ENCODE peak calls at places on chromosomes 7 and 10, in nine cellular contexts. I, J, X, M, Q, E, H, A and T are unnamed samples. For H3K9me3 and H3K4me1, the result is how much of the 10 kb centered on the place peaks cover.

GRCh38 chr10:113718974-113719822 is 32.3 kb upstream of the PLEKHS1 start:
- DNase-seq in I (no peak), J (no peak), X (no peak), M (no peak), Q (no peak), E (no peak), H (no peak), A (no peak), T (no peak)

GRCh38 chr7:44962483-44963251 is 16.1 kb downstream of the MYO1G start:
- DNase-seq in I (peak), J (peak), X (peak), M (peak), Q (peak), E (no peak), H (no peak), A (no peak), T (peak)

GRCh38 chr10:30562787-30563186 is 66.8 kb downstream of the LYZL2 start:
- DNase-seq in I (no peak), J (no peak), X (no peak), M (no peak), Q (no peak), E (peak), H (no peak), A (no peak), T (no peak)

GRCh38 chr10:110360857-110361474 is 56.2 kb upstream of the SMNDC1 start:
- DNase-seq in I (peak), J (no peak), X (no peak), M (no peak), Q (no peak), E (peak), H (no peak), A (no peak), T (no peak)

GRCh38 chr7:95367606-95368005 is 28.6 kb downstream of the PON3 start:
- DNase-seq in I (no peak), J (no peak), X (no peak), M (no peak), Q (no peak), E (peak), H (no peak), A (no peak), T (no peak)

GRCh38 chr10:129059977-129060376 is 407.1 kb upstream of the MGMT start:
- DNase-seq in I (no peak), J (no peak), X (no peak), M (no peak), Q (no peak), E (no peak), H (no peak), A (no peak), T (no peak)

GRCh38 chr10:44981172-44982113 is 2.8 kb upstream of the DEPP1 start:
- DNase-seq in I (peak), J (no peak), X (peak), M (peak), Q (no peak), E (peak), H (peak), A (peak), T (peak)

GRCh38 chr7:40571796-40572195 is 437.0 kb downstream of the SUGCT start:
- DNase-seq in I (peak), J (no peak), X (peak), M (no peak), Q (no peak), E (peak), H (no peak), A (no peak), T (peak)

GRCh38 chr7:39618868-39619267 is 4.5 kb upstream of the RALA start:
- DNase-seq in I (no peak), J (no peak), X (no peak), M (no peak), Q (no peak), E (no peak), H (no peak), A (no peak), T (no peak)

GRCh38 chr7:33904680-33905388 is 505 bp upstream of the BMPER start:
- DNase-seq in I (peak), J (peak), X (peak), M (no peak), Q (peak), E (no peak), H (no peak), A (peak), T (peak)

GRCh38 chr7:105581066-105581811 is at the start of gene EFCAB10:
- DNase-seq in I (peak), J (peak), X (peak), M (no peak), Q (peak), E (no peak), H (peak), A (no peak), T (peak)

GRCh38 chr7:134669845-134670373 is 23.3 kb downstream of the BPGM start:
- DNase-seq in I (peak), J (peak), X (peak), M (peak), Q (no peak), E (peak), H (peak), A (no peak), T (peak)

GRCh38 chr7:54858008-54858692 is 99.1 kb upstream of the SEC61G start:
- DNase-seq in I (no peak), J (no peak), X (no peak), M (no peak), Q (no peak), E (no peak), H (no peak), A (no peak), T (no peak)

GRCh38 chr7:105940111-105940510 is 23.0 kb upstream of the CDHR3 start:
- DNase-seq in I (peak), J (no peak), X (no peak), M (no peak), Q (no peak), E (peak), H (no peak), A (no peak), T (no peak)

GRCh38 chr10:28684157-28684985 is 7.0 kb downstream of the BAMBI start:
- DNase-seq in I (no peak), J (no peak), X (no peak), M (no peak), Q (no peak), E (no peak), H (no peak), A (no peak), T (no peak)

GRCh38 chr7:115117748-115118147 is 195.9 kb downstream of the MDFIC start:
- DNase-seq in I (no peak), J (no peak), X (no peak), M (no peak), Q (no peak), E (no peak), H (no peak), A (no peak), T (no peak)

GRCh38 chr10:65377687-65378086 is 1548.1 kb upstream of the LRRTM3 start:
- DNase-seq in I (no peak), J (no peak), X (no peak), M (no peak), Q (no peak), E (peak), H (no peak), A (no peak), T (no peak)

GRCh38 chr7:14902589-14902963 is at the start of gene DGKB:
- DNase-seq in I (peak), J (no peak), X (peak), M (no peak), Q (peak), E (no peak), H (no peak), A (peak), T (peak)

GRCh38 chr7:370775-371118 is 80.8 kb downstream of the FOXL3 start:
- DNase-seq in I (no peak), J (no peak), X (no peak), M (no peak), Q (no peak), E (no peak), H (no peak), A (no peak), T (no peak)

GRCh38 chr10:24153537-24153936 is 55.4 kb upstream of the KIAA1217 start:
- DNase-seq in I (no peak), J (no peak), X (no peak), M (no peak), Q (no peak), E (no peak), H (no peak), A (no peak), T (no peak)

GRCh38 chr10:69801434-69802315 is at the start of gene COL13A1:
- DNase-seq in I (peak), J (no peak), X (peak), M (peak), Q (peak), E (peak), H (peak), A (no peak), T (peak)

GRCh38 chr10:115432188-115432819 is 339.1 kb downstream of the ATRNL1 start:
- DNase-seq in I (peak), J (no peak), X (peak), M (no peak), Q (no peak), E (peak), H (no peak), A (no peak), T (peak)

GRCh38 chr7:125316451-125316850 is 386.8 kb upstream of the POT1 start:
- DNase-seq in I (peak), J (no peak), X (peak), M (no peak), Q (peak), E (peak), H (no peak), A (no peak), T (no peak)

GRCh38 chr7:153087498-153087897 is 327.9 kb downstream of the ACTR3B start:
- DNase-seq in I (no peak), J (no peak), X (no peak), M (no peak), Q (no peak), E (peak), H (no peak), A (no peak), T (no peak)
- H3K9me3 ChIP-seq in I (under half), J (under half), X (under half), M (under half), Q (under half), E (under half), H (under half), A (under half), T (under half)

DNA sequence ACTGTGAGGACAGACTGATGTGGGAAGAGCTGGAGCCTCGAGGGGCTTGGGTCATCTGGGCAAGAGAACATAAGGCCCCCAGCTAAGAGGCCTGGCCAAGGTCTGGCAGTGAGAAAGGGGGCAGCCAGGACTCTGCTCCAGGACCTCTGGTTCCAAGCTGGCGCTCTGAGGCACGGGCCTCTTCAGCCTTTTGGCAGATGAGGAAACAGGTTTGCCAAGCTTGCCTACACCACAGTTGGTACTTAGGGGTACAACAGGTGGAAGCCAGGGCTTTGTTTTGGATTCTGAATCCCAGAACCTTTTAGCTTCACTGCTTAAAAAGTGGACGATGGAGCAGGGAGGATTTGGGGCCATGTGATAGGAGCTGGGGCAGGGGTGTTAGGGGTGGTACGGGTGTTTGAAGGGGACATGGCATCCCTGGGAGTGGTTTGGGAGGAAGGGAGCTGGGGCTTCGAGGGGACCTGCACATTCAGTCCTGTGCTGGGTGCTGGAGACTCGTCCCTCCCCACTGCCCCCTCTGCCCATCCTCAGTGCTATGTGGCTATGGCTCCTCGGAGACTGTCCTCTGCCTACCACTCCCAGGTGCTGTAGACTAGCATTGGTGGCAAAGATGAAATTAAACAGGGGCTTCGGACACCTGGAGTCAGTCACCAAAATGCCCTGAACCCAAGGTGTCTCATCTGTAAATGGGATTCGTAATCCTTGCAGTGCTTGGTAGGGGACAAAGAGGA is 30.3 kb downstream of the ZNF775 start:
- DNase-seq in I (no peak), J (no peak), X (no peak), M (no peak), Q (no peak), E (no peak), H (no peak), A (peak), T (no peak)
- H3K4me1 ChIP-seq in I (half or more), J (under half), X (under half), M (under half), Q (under half), E (under half), H (under half), A (under half), T (under half)

GRCh38 chr7:157873181-157873580 is 536.4 kb downstream of the DNAJB6 start:
- DNase-seq in I (no peak), J (no peak), X (no peak), M (no peak), Q (no peak), E (no peak), H (no peak), A (no peak), T (no peak)

GRCh38 chr7:157870644-157871290 is 534.0 kb downstream of the DNAJB6 start:
- DNase-seq in I (no peak), J (no peak), X (no peak), M (no peak), Q (no peak), E (no peak), H (no peak), A (no peak), T (no peak)

GRCh38 chr7:157871681-157872080 is 534.9 kb downstream of the DNAJB6 start:
- DNase-seq in I (no peak), J (no peak), X (no peak), M (no peak), Q (no peak), E (no peak), H (no peak), A (no peak), T (no peak)

GRCh38 chr7:157873664-157874063 is 536.9 kb downstream of the DNAJB6 start:
- DNase-seq in I (no peak), J (no peak), X (no peak), M (no peak), Q (no peak), E (no peak), H (no peak), A (no peak), T (no peak)

DNA sequence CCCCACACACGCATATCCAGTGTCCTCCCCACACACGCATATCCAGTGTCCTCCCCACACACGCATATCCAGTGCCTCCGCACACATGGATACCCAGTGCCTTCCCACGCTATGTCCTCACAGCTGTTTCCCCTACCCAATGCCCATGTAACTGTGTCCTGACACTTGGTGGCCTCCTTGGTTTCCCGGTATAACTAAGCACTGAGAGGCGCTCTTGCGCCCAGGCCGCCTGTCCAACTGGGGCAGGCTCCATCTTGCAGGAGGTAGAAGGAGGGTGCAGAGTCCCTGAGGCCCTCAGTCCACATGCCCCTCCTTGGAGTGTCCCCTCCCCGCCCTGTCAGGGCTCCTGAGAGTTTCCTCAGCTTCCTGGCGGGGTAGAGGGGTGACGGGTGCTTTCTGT is 535.6 kb downstream of the DNAJB6 start:
- DNase-seq in I (no peak), J (no peak), X (no peak), M (no peak), Q (no peak), E (no peak), H (no peak), A (no peak), T (no peak)
- H3K9me3 ChIP-seq in I (under half), J (under half), X (under half), M (under half), Q (under half), E (under half), H (under half), A (under half), T (under half)

GRCh38 chr7:99974681-99975080 is 1.1 kb downstream of the AZGP1 start:
- DNase-seq in I (no peak), J (no peak), X (no peak), M (no peak), Q (no peak), E (no peak), H (no peak), A (no peak), T (no peak)
- H3K4me1 ChIP-seq in I (under half), J (under half), X (under half), M (under half), Q (under half), E (under half), H (under half), A (under half), T (under half)

DNA sequence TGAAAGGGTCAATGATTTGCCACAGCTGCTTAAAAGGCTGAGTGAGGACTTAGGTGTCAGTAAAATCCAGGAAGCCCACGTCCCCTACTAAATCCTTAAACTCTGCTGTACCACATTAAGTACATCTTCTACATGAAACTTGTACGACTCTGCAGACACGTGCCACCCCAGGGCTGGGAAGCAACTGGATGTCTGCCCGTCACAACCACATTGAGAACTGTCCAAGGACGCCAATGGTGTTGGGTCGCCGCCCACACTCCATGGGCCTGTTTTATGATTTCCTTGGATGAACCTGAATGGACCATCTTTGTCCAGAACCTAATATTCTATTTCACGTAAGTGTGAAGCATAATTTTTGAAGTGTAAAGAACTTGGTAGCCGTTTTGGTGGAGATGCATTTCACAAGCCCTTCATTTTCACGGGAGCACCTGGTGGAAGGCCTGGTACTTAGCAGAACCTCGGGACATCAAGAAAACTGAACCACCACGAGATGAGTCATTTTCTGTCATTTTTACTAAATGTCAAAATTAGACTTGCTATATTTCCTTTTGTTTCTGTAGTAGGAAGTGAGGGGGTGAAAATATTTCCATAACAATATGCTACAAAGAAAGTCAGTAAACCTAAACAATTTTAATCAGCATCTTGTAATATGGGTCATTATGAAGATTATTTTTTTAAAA is 134.9 kb downstream of the SFMBT2 start:
- DNase-seq in I (no peak), J (no peak), X (no peak), M (no peak), Q (no peak), E (no peak), H (no peak), A (no peak), T (no peak)
- H3K9me3 ChIP-seq in I (under half), J (under half), X (under half), M (under half), Q (under half), E (under half), H (under half), A (under half), T (under half)

GRCh38 chr10:125060851-125061556 is 99.4 kb downstream of the CTBP2 start:
- DNase-seq in I (peak), J (peak), X (peak), M (peak), Q (peak), E (peak), H (peak), A (peak), T (peak)
- H3K4me1 ChIP-seq in I (half or more), J (half or more), X (under half), M (half or more), Q (under half), E (under half), H (half or more), A (half or more), T (half or more)

GRCh38 chr10:10394933-10395658 is 622.6 kb upstream of the CELF2 start:
- DNase-seq in I (peak), J (no peak), X (peak), M (no peak), Q (no peak), E (no peak), H (no peak), A (no peak), T (no peak)

DNA sequence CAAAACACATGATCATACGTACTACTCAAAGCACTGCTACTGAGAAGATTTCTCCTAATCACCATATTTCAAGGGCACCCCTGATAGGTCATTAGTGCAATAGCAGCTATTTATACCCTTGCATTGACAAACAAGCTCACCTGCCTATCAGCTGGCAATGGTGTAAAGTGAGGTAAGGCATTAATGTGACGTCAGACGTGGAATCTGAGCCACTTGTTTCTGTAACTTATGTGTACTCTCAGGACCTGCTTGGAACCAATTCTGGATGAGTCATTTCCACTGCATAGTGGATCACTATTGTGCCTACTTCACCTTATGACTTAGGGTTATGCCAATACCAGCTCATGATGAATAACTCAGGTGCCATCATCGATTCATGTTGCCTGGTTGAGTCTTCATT is 628.5 kb upstream of the CELF2 start:
- DNase-seq in I (no peak), J (no peak), X (no peak), M (no peak), Q (no peak), E (no peak), H (no peak), A (no peak), T (no peak)
- H3K9me3 ChIP-seq in I (under half), J (under half), X (under half), M (under half), Q (under half), E (under half), H (under half), A (under half), T (under half)

GRCh38 chr7:102836977-102837376 is 75.8 kb upstream of the LRRC17 start:
- DNase-seq in I (no peak), J (no peak), X (no peak), M (no peak), Q (no peak), E (no peak), H (no peak), A (no peak), T (no peak)
- H3K4me1 ChIP-seq in I (under half), J (under half), X (under half), M (under half), Q (under half), E (under half), H (under half), A (under half), T (under half)

GRCh38 chr7:153939654-153940053 is 112.5 kb upstream of the DPP6 start:
- DNase-seq in I (no peak), J (no peak), X (no peak), M (no peak), Q (no peak), E (no peak), H (no peak), A (no peak), T (no peak)
- H3K9me3 ChIP-seq in I (under half), J (under half), X (under half), M (under half), Q (under half), E (under half), H (under half), A (under half), T (under half)